ENCODE peak calls at places on chromosomes 16 and 17, in eight cellular contexts. J is stimulated activated CD8-positive, alpha-beta memory T cell treated with anti-CD3 and anti-CD28 coated beads, Interleukin-2, amount 100 ng/mL, for 1 hour; U is kidney tubule cell; L is SW480; K is stimulated activated CD4-positive, alpha-beta T cell treated with anti-CD3 and anti-CD28 coated beads, Interleukin-1b, Interleukin-23, amount 100 ng/mL, for 24 hours; C is CD4-positive, alpha-beta memory T cell; F is T-helper 9 cell; M is NCI-H1417. Y is an unnamed sample.

GRCh38 chr16:15507299-15507958 is 73.0 kb downstream of the BMERB1 start:
- DNase-seq in M (no peak), L (no peak), J (no peak), C (no peak), U (peak; percentile 17), F (no peak), K (no peak), Y (peak; percentile 74)

GRCh38 chr17:67385122-67385988 is 8.3 kb downstream of the PITPNC1 start:
- DNase-seq in F (no peak), J (no peak), K (no peak), L (no peak), U (no peak), C (no peak), M (no peak), Y (no peak)

GRCh38 chr17:43517615-43518386 is 28.3 kb downstream of the ETV4 start:
- DNase-seq in C (no peak), M (no peak), U (peak; percentile 10), J (no peak), L (no peak), K (no peak), F (no peak), Y (peak; percentile 48)

GRCh38 chr16:17519041-17519440 is 48.3 kb upstream of the XYLT1 start:
- DNase-seq in U (peak; percentile 22), K (no peak), F (no peak), L (no peak), J (no peak), M (no peak), C (no peak), Y (no peak)

GRCh38 chr17:48611213-48611612 is 396 bp upstream of the HOXB7 start:
- DNase-seq in F (no peak), U (peak; percentile 47), L (peak; percentile 47), C (no peak), K (no peak), M (no peak), J (no peak), Y (peak; percentile 37)

GRCh38 chr16:55832788-55833583 is at the start of gene CES1:
- DNase-seq in M (no peak), F (no peak), K (no peak), U (no peak), J (no peak), C (no peak), L (peak; percentile 11), Y (no peak)

GRCh38 chr17:4229627-4230026 is 34.2 kb downstream of the ANKFY1 start:
- DNase-seq in F (no peak), L (peak; percentile 13), M (no peak), K (no peak), J (no peak), C (no peak), U (peak; percentile 76), Y (peak; percentile 63)

GRCh38 chr16:86298166-86299131 is 211.9 kb upstream of the FOXF1 start:
- DNase-seq in K (no peak), J (no peak), F (no peak), C (no peak), L (no peak), U (no peak), M (no peak), Y (peak; percentile 13)

GRCh38 chr16:53054670-53055485 is at the start of gene CHD9:
- DNase-seq in M (peak; percentile 80), J (peak; percentile 42), K (peak; percentile 60), L (peak; percentile 84), U (peak; percentile 91), C (peak; percentile 82), F (peak; percentile 60), Y (peak; percentile 76)

GRCh38 chr17:54771409-54771808 is 129.2 kb upstream of the TOM1L1 start:
- DNase-seq in F (no peak), L (no peak), K (no peak), M (no peak), C (no peak), J (no peak), U (peak; percentile 33), Y (no peak)

GRCh38 chr16:81544261-81544660 is 99.7 kb downstream of the CMIP start:
- DNase-seq in J (no peak), M (no peak), F (no peak), L (no peak), C (no peak), K (no peak), U (no peak), Y (no peak)

GRCh38 chr16:7953360-7953759 is 620.7 kb downstream of the RBFOX1 start:
- DNase-seq in L (no peak), M (no peak), F (no peak), K (no peak), C (no peak), J (no peak), U (no peak), Y (no peak)

GRCh38 chr17:6755731-6756184 is at the start of gene XAF1:
- DNase-seq in J (peak; percentile 53), K (no peak), U (peak; percentile 21), L (no peak), F (peak; percentile 14), M (no peak), C (peak; percentile 58), Y (peak; percentile 40)

GRCh38 chr17:31434404-31435050 is 43.1 kb downstream of the RAB11FIP4 start:
- DNase-seq in K (no peak), J (no peak), L (no peak), F (no peak), M (no peak), U (no peak), C (no peak), Y (no peak)

GRCh38 chr16:84464116-84464515 is 40.3 kb downstream of the MEAK7 start:
- DNase-seq in U (no peak), F (no peak), M (no peak), J (no peak), K (no peak), C (no peak), L (no peak), Y (no peak)

GRCh38 chr16:67708368-67708771 is 10.7 kb downstream of the GFOD2 start:
- DNase-seq in M (no peak), J (no peak), L (no peak), U (no peak), F (no peak), C (no peak), K (no peak), Y (peak; percentile 21)

GRCh38 chr16:22126037-22126558 is 33.8 kb downstream of the VWA3A start:
- DNase-seq in C (no peak), J (no peak), U (no peak), L (no peak), F (no peak), M (no peak), K (no peak), Y (no peak)

GRCh38 chr17:36888236-36888957 is 48.9 kb upstream of the LHX1 start:
- DNase-seq in F (no peak), M (peak; percentile 86), J (no peak), U (no peak), C (no peak), K (no peak), L (no peak), Y (no peak)

GRCh38 chr17:3695129-3695722 is 729 bp downstream of the P2RX5 start:
- DNase-seq in C (no peak), J (no peak), L (peak; percentile 31), K (no peak), U (peak; percentile 61), F (no peak), M (no peak), Y (no peak)

GRCh38 chr17:42618442-42619150 is 9.1 kb downstream of the TUBG1 start:
- DNase-seq in F (no peak), L (peak; percentile 82), J (no peak), K (no peak), M (peak; percentile 34), C (no peak), U (peak; percentile 46), Y (no peak)

GRCh38 chr16:16144416-16144815 is 78.9 kb downstream of the ABCC6 start:
- DNase-seq in L (peak; percentile 17), U (peak; percentile 99), J (no peak), K (no peak), M (no peak), C (no peak), F (no peak), Y (no peak)

GRCh38 chr16:27305342-27305741 is 8.4 kb upstream of the IL4R start:
- DNase-seq in U (no peak), M (no peak), J (no peak), L (no peak), F (no peak), K (no peak), C (no peak), Y (no peak)

GRCh38 chr17:7832431-7832830 is 1.6 kb upstream of the KDM6B start:
- DNase-seq in U (no peak), K (no peak), C (no peak), F (no peak), M (no peak), L (no peak), J (no peak), Y (no peak)

GRCh38 chr17:76611747-76612143 is 26.1 kb upstream of the ST6GALNAC2 start:
- DNase-seq in U (no peak), C (no peak), L (no peak), K (no peak), J (no peak), F (no peak), M (no peak), Y (no peak)

GRCh38 chr16:88763502-88764053 is 21.4 kb downstream of the PIEZO1 start:
- DNase-seq in F (no peak), M (no peak), K (no peak), J (no peak), C (no peak), L (peak; percentile 40), U (peak; percentile 78), Y (no peak)

GRCh38 chr17:33463887-33464286 is 170.8 kb upstream of the ASIC2 start:
- DNase-seq in U (peak; percentile 82), K (no peak), F (no peak), C (no peak), M (no peak), J (no peak), L (no peak), Y (no peak)

GRCh38 chr16:65783709-65784474 is 582.6 kb upstream of the CDH5 start:
- DNase-seq in C (no peak), F (no peak), M (no peak), L (no peak), J (no peak), K (no peak), U (no peak), Y (no peak)

GRCh38 chr16:23254338-23254737 is 47.8 kb upstream of the SCNN1B start:
- DNase-seq in U (peak; percentile 89), L (peak; percentile 66), M (no peak), J (no peak), F (no peak), C (no peak), K (no peak), Y (peak; percentile 13)

GRCh38 chr17:17943281-17943984 is 28.8 kb downstream of the TOM1L2 start:
- DNase-seq in F (no peak), U (no peak), L (no peak), M (no peak), C (no peak), K (no peak), J (no peak), Y (no peak)

GRCh38 chr17:67421869-67422273 is 44.8 kb downstream of the PITPNC1 start:
- DNase-seq in F (peak; percentile 30), L (peak; percentile 91), U (peak; percentile 100), M (no peak), C (peak; percentile 78), K (no peak), J (no peak), Y (peak; percentile 86)

GRCh38 chr16:84907046-84907445 is 87.3 kb downstream of the CRISPLD2 start:
- DNase-seq in F (no peak), L (no peak), J (no peak), K (no peak), M (no peak), U (no peak), C (no peak), Y (no peak)

GRCh38 chr16:10622036-10622921 is 41.9 kb upstream of the EMP2 start:
- DNase-seq in L (no peak), K (no peak), C (no peak), F (no peak), J (no peak), U (no peak), M (no peak), Y (no peak)

Y was measured in GM04504.